ENCODE peak calls at places on chromosomes 11 and 22, in seven cellular contexts. I is fibroblast of villous mesenchyme; W is NCI-H2081; X is GM12864; G is HAP-1; S is right atrium auricular region; A is stimulated activated CD4-positive, alpha-beta T cell treated with anti-CD3 and anti-CD28 coated beads, Interleukin-2, amount 100 ng/mL, for 24 hours. M is an unnamed sample.

GRCh38 chr22:34293324-34293723 is 373.0 kb upstream of the LARGE1 start:
- DNase-seq in S (no peak), G (no peak), A (no peak), I (no peak), X (no peak), W (no peak), M (no peak)

GRCh38 chr11:10858505-10859360 is 880 bp upstream of the ZBED5 start:
- DNase-seq in S (peak), W (peak), A (peak), I (no peak), X (no peak), G (peak), M (peak)

GRCh38 chr11:128467610-128468041 is 119.7 kb downstream of the ETS1 start:
- DNase-seq in A (peak), W (no peak), X (no peak), S (peak), I (peak), G (no peak), M (no peak)

GRCh38 chr11:35272391-35272821 is 133.4 kb downstream of the CD44 start:
- DNase-seq in S (no peak), I (no peak), W (no peak), A (peak), G (no peak), X (peak), M (peak)

GRCh38 chr11:20477418-20478090 is 90.0 kb downstream of the PRMT3 start:
- DNase-seq in G (no peak), I (no peak), X (no peak), W (no peak), A (no peak), S (no peak), M (no peak)

GRCh38 chr22:25054943-25055511 is 102.5 kb downstream of the KIAA1671 start:
- DNase-seq in S (no peak), X (no peak), G (no peak), W (no peak), I (no peak), A (peak), M (peak)

GRCh38 chr11:95308512-95309035 is 77.6 kb upstream of the SESN3 start:
- DNase-seq in W (peak), A (no peak), X (no peak), S (no peak), I (no peak), G (no peak), M (no peak)

GRCh38 chr22:40243891-40244290 is 66.2 kb downstream of the TNRC6B start:
- DNase-seq in A (no peak), W (no peak), X (no peak), G (no peak), I (no peak), S (no peak), M (no peak)

GRCh38 chr11:11380340-11380739 is 27.3 kb upstream of the CSNK2A3 start:
- DNase-seq in I (no peak), X (no peak), A (no peak), S (no peak), W (no peak), G (no peak), M (no peak)

GRCh38 chr11:1656061-1656441 is 26.5 kb downstream of the KRTAP5-5 start:
- DNase-seq in G (no peak), A (no peak), I (no peak), X (no peak), S (no peak), W (no peak), M (no peak)

GRCh38 chr11:2180775-2181370 is 9.3 kb upstream of the TH start:
- DNase-seq in G (no peak), X (no peak), S (no peak), W (no peak), I (no peak), A (no peak), M (no peak)

GRCh38 chr22:21014202-21015050 is 539 bp upstream of the P2RX6 start:
- DNase-seq in G (peak), A (peak), X (peak), W (peak), I (peak), S (peak), M (peak)

M was measured in activated T-cell treated with anti-CD3 and anti-CD28 coated beads, Interleukin-2, amount 50 U/mL, for 72 hours.